ENCODE peak calls at places on chromosomes 6 and 20, in four cellular contexts. O, I, M and E are unnamed samples.

GRCh38 chr20:41221614-41222218 is 84.4 kb downstream of the PLCG1 start:
- DNase-seq in O (no peak), I (no peak), M (no peak), E (no peak)

GRCh38 chr6:24936641-24937317 is 1.0 kb upstream of the RIPOR2 start:
- DNase-seq in O (no peak), I (no peak), M (no peak), E (no peak)

GRCh38 chr6:25041676-25042598 is 106.2 kb upstream of the RIPOR2 start:
- DNase-seq in O (no peak), I (no peak), M (no peak), E (no peak)

GRCh38 chr20:50464026-50464724 is 46.0 kb upstream of the PTPN1 start:
- DNase-seq in O (peak; percentile 33), I (no peak), M (no peak), E (no peak)

GRCh38 chr6:18392346-18392877 is 5.3 kb downstream of the RNF144B start:
- DNase-seq in O (no peak), I (no peak), M (no peak), E (no peak)

GRCh38 chr20:46797201-46797600 is 87.8 kb downstream of the SLC2A10 start:
- DNase-seq in O (no peak), I (no peak), M (no peak), E (no peak)

GRCh38 chr6:142746524-142746923 is 198.5 kb downstream of the HIVEP2 start:
- DNase-seq in O (no peak), I (no peak), M (no peak), E (no peak)

GRCh38 chr6:90175627-90176538 is 120.8 kb downstream of the BACH2 start:
- DNase-seq in O (no peak), I (no peak), M (peak; percentile 66), E (peak; percentile 46)

GRCh38 chr6:125944434-125944816 is 12.1 kb upstream of the HINT3 start:
- DNase-seq in O (no peak), I (peak; percentile 21), M (no peak), E (no peak)

GRCh38 chr20:58829531-58829941 is 21.2 kb downstream of the GNAS-AS1 start:
- DNase-seq in O (no peak), I (no peak), M (no peak), E (no peak)

GRCh38 chr6:161027385-161027784 is 35.8 kb downstream of the MAP3K4 start:
- DNase-seq in O (no peak), I (no peak), M (no peak), E (no peak)

GRCh38 chr6:156992396-156992795 is 215.2 kb downstream of the ARID1B start:
- DNase-seq in O (no peak), I (no peak), M (no peak), E (no peak)